ENCODE peak calls at places on chromosomes 12 and 14, in five cellular contexts. K, A, D, T and G are unnamed samples.

GRCh38 chr12:9669019-9669326 is 540 bp upstream of the CLEC2D start:
- DNase-seq in K (no peak), A (no peak), D (no peak), T (no peak), G (no peak)

GRCh38 chr12:15151141-15152091 is 69.8 kb downstream of the RERG start:
- DNase-seq in K (no peak), A (no peak), D (peak; percentile 14), T (no peak), G (peak; percentile 16)

GRCh38 chr14:33676135-33676566 is 274.7 kb downstream of the EGLN3 start:
- DNase-seq in K (no peak), A (peak; percentile 19), D (peak; percentile 15), T (peak; percentile 22), G (peak; percentile 32)

GRCh38 chr14:30180219-30180618 is 252.6 kb upstream of the PRKD1 start:
- DNase-seq in K (no peak), A (no peak), D (no peak), T (no peak), G (no peak)

GRCh38 chr14:64737391-64738305 is 33.4 kb downstream of the PLEKHG3 start:
- DNase-seq in K (no peak), A (no peak), D (no peak), T (no peak), G (no peak)

GRCh38 chr14:106605548-106606448 is 1079.4 kb downstream of the TMEM121 start:
- DNase-seq in K (no peak), A (no peak), D (peak; percentile 80), T (no peak), G (peak; percentile 9)

GRCh38 chr14:65880507-65880906 is 468.0 kb downstream of the FUT8 start:
- DNase-seq in K (no peak), A (no peak), D (no peak), T (no peak), G (no peak)

GRCh38 chr12:97595936-97596335 is 133.3 kb downstream of the RMST start:
- DNase-seq in K (no peak), A (no peak), D (no peak), T (no peak), G (no peak)

GRCh38 chr14:54866588-54866987 is 36.0 kb downstream of the GCH1 start:
- DNase-seq in K (no peak), A (no peak), D (peak; percentile 31), T (no peak), G (no peak)

DNA sequence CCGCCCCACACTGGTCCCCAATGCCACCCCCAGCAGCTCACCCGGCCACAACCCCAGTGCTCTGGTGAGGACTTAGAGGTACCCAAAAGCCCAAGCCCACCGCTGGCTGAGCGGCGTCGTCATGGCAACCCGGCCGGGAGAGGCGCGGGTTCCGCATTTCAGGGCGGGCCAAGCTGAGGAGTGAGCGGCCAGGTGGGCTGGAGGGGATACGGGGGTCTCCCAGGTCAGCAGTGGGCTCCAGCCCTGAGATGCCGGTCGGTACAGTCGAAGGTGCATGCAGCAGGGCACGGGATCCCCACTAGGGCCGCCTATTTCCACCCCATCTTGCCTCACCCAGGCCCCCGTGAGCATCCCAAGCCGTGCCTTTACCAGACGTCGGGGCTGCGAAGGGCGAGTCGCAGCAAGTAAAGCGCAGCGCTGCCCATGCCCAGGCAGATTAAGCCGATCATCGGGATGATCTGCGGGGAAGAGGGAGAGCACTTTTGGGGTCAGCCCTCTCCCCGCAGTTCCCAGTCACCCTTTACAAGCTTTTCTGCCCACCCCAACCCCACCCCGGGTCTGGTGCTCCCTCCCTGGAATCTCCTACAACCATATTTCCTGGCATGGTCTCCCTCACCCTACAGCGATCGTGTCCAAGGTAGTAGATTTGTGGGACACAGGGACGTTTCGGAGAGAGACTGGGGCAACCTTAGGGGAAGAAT is 6.9 kb downstream of the SHMT2 start:
- DNase-seq in K (no peak), A (no peak), D (no peak), T (no peak), G (peak; percentile 38)
- TF ChIP-seq POLR2A in K (no peak), A (no peak), D (no peak), T (no peak), G (no peak)

DNA sequence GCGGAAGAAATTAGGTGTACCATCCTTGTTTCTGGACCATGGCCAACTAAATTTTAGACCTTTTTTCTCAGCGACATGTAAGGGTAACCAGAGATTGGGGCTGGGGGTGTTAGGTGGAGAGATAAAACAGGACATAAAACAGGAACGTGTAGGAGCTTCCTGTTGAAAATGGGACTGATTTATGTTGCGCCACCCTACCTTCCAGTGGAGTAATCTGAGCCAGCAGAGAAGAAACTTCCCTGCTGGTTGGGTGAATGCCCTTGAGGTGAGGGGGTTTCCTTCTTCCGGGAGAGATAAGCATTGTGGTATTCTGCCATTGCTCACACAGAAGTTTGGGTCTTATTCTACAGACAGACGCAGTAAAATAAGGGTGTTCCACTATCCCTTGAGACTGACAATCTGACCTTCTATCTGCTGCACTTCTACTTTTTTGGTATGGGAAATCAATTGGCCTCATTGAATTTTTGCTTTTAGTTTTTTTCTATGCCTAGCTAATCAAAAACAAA is 417.6 kb downstream of the PCNX1 start:
- DNase-seq in K (no peak), A (no peak), D (peak; percentile 79), T (peak; percentile 15), G (peak; percentile 7)
- TF ChIP-seq POLR2A in K (no peak), A (no peak), D (no peak), T (no peak), G (no peak)

GRCh38 chr14:101225729-101226152 is 322.2 kb upstream of the RTL1 start:
- DNase-seq in K (peak; percentile 74), A (no peak), D (no peak), T (no peak), G (no peak)

GRCh38 chr14:101227611-101228594 is 324.4 kb upstream of the RTL1 start:
- DNase-seq in K (peak; percentile 74), A (no peak), D (no peak), T (no peak), G (no peak)

GRCh38 chr14:101225116-101225728 is 321.7 kb upstream of the RTL1 start:
- DNase-seq in K (peak; percentile 68), A (no peak), D (no peak), T (no peak), G (peak; percentile 60)

GRCh38 chr14:101226603-101227425 is 323.3 kb upstream of the RTL1 start:
- DNase-seq in K (peak; percentile 83), A (no peak), D (no peak), T (peak; percentile 45), G (no peak)

GRCh38 chr14:101226265-101226602 is 322.7 kb upstream of the RTL1 start:
- DNase-seq in K (peak; percentile 50), A (no peak), D (no peak), T (no peak), G (no peak)
- TF ChIP-seq POLR2A in K (no peak), A (no peak), D (no peak), T (no peak), G (no peak)

GRCh38 chr12:12870454-12870853 is 20.9 kb upstream of the GPRC5A start:
- DNase-seq in K (peak; percentile 46), A (no peak), D (no peak), T (no peak), G (no peak)
- TF ChIP-seq POLR2A in K (no peak), A (no peak), D (no peak), T (no peak), G (no peak)

GRCh38 chr12:8064131-8064530 is 2.0 kb downstream of the C3AR1 start:
- DNase-seq in K (no peak), A (no peak), D (peak; percentile 33), T (no peak), G (no peak)

DNA sequence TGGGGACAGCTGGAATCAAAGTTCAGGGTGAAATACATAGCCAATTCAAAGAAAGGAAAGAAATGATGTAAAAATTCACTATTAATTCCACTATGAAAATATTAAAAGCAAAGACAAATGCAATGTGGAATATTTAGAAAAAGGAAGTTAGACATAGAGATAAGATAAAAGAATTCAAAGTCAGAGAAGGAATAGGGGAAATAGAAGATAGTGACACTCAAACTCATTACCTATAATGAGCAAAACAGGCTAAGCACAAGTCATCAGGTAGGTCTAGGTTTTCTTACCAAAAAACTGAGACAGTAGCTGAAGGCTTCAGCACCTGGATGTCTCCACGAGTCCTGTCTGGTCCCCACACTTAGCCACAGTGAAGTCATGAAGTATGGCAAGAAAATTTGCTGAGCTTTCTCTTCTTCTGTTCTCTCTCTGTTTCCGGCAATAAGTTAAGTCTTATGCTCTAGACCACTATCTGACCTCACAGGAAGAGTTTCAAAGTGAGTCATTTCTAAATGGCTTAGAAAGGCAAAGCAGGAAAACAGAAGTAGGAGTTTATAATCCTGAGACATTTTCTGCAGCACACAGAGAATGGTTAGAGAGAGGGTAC is at the start of gene C3AR1:
- DNase-seq in K (no peak), A (no peak), D (peak; percentile 86), T (no peak), G (peak; percentile 38)
- TF ChIP-seq POLR2A in K (no peak), A (no peak), D (no peak), T (peak; percentile 72), G (no peak)

GRCh38 chr12:6977653-6978052 is 6.9 kb downstream of the EMG1 start:
- DNase-seq in K (no peak), A (no peak), D (no peak), T (no peak), G (no peak)
- TF ChIP-seq POLR2A in K (no peak), A (no peak), D (no peak), T (no peak), G (no peak)

GRCh38 chr12:93314177-93314497 is 63.6 kb upstream of the NUDT4 start:
- DNase-seq in K (no peak), A (no peak), D (no peak), T (no peak), G (no peak)

GRCh38 chr12:93308281-93308680 is 69.4 kb upstream of the NUDT4 start:
- DNase-seq in K (no peak), A (no peak), D (no peak), T (no peak), G (no peak)

GRCh38 chr12:93315385-93315906 is 62.3 kb upstream of the NUDT4 start:
- DNase-seq in K (no peak), A (no peak), D (no peak), T (no peak), G (peak; percentile 66)

GRCh38 chr12:93315907-93316622 is 61.7 kb upstream of the NUDT4 start:
- DNase-seq in K (no peak), A (no peak), D (no peak), T (no peak), G (peak; percentile 93)

DNA sequence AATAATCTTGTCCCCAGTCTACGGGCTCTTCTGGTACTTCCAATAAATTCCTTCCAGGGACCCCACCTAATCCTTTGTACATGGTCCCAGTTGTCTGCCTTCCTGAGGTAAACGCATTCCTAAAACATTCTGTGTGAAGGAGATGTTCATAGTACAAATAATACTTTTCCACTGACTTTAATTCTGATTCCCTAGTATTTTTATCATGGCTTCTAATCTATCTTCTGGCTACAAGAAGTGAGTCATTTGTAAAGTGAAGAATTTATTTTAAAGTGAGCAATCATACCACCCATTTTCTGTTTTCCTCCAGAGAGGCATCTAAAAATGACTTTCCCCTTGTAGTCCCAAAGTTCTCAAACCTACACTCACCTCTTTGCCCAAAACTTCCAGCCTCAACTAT is 65.9 kb upstream of the NUDT4 start:
- DNase-seq in K (no peak), A (no peak), D (no peak), T (no peak), G (no peak)
- TF ChIP-seq POLR2A in K (no peak), A (no peak), D (no peak), T (no peak), G (no peak)